ENCODE peak calls at places on chromosomes 1 and 21, in ten cellular contexts. K is GDM1; X is progenitor cell of endocrine pancreas; W is neural crest cell; R is AG04449; T is body of pancreas; Q is sciatic nerve; B is suprapubic skin; I is effector memory CD4-positive, alpha-beta T cell; E is cardiac fibroblast. G is an unnamed sample.

GRCh38 chr1:229526695-229527094 is 18.6 kb upstream of the NUP133 start:
- DNase-seq in K (no peak), X (no peak), W (no peak), R (no peak), T (no peak), Q (no peak), B (no peak), I (no peak), E (no peak), G (no peak)

GRCh38 chr1:182625716-182626504 is 21.7 kb upstream of the RGS16 start:
- DNase-seq in K (no peak), X (no peak), W (no peak), R (no peak), T (no peak), Q (no peak), B (no peak), I (no peak), E (peak; percentile 29), G (no peak)

GRCh38 chr21:37006521-37007291 is at the start of gene RIPPLY3:
- DNase-seq in K (no peak), X (peak; percentile 28), W (peak; percentile 23), R (no peak), T (no peak), Q (no peak), B (no peak), I (no peak), E (peak; percentile 22), G (no peak)

GRCh38 chr1:18922319-18922726 is 20.0 kb upstream of the ALDH4A1 start:
- DNase-seq in K (no peak), X (no peak), W (no peak), R (no peak), T (peak; percentile 73), Q (peak; percentile 86), B (no peak), I (no peak), E (peak; percentile 90), G (no peak)

GRCh38 chr21:32698971-32699693 is 28.7 kb downstream of the SYNJ1 start:
- DNase-seq in K (no peak), X (no peak), W (no peak), R (no peak), T (no peak), Q (no peak), B (no peak), I (no peak), E (no peak), G (no peak)

GRCh38 chr1:162328507-162328906 is 48.1 kb downstream of the SPATA46 start:
- DNase-seq in K (no peak), X (no peak), W (no peak), R (no peak), T (no peak), Q (no peak), B (no peak), I (no peak), E (no peak), G (no peak)

GRCh38 chr21:37936010-37936785 is 19.9 kb upstream of the KCNJ6 start:
- DNase-seq in K (no peak), X (no peak), W (no peak), R (no peak), T (no peak), Q (no peak), B (no peak), I (no peak), E (no peak), G (no peak)

GRCh38 chr1:63073530-63074306 is 248.6 kb upstream of the FOXD3 start:
- DNase-seq in K (no peak), X (no peak), W (no peak), R (no peak), T (peak; percentile 17), Q (peak; percentile 66), B (no peak), I (no peak), E (no peak), G (no peak)

GRCh38 chr21:29650561-29651022 is 289.2 kb downstream of the GRIK1 start:
- DNase-seq in K (no peak), X (no peak), W (no peak), R (no peak), T (no peak), Q (no peak), B (no peak), I (no peak), E (no peak), G (no peak)

GRCh38 chr1:56409112-56409691 is 170.2 kb downstream of the PLPP3 start:
- DNase-seq in K (no peak), X (no peak), W (no peak), R (no peak), T (peak; percentile 72), Q (no peak), B (no peak), I (no peak), E (no peak), G (no peak)

GRCh38 chr21:16979574-16979973 is 533.3 kb upstream of the CXADR start:
- DNase-seq in K (no peak), X (no peak), W (no peak), R (no peak), T (no peak), Q (no peak), B (no peak), I (no peak), E (no peak), G (no peak)

GRCh38 chr1:166730299-166730888 is 108.9 kb upstream of the POGK start:
- DNase-seq in K (peak; percentile 32), X (no peak), W (no peak), R (no peak), T (no peak), Q (no peak), B (no peak), I (no peak), E (peak; percentile 15), G (no peak)

GRCh38 chr1:5717031-5717682 is 275.1 kb downstream of the NPHP4 start:
- DNase-seq in K (no peak), X (no peak), W (no peak), R (no peak), T (no peak), Q (peak; percentile 42), B (peak; percentile 74), I (no peak), E (no peak), G (no peak)

G was measured in CMK.